ENCODE peak calls at places on chromosomes 11 and 22, in seven cellular contexts. C, S, I, M, P, N and J are unnamed samples.

GRCh38 chr11:116690623-116691022 is 82.2 kb downstream of the BUD13 start:
- DNase-seq in P (no peak), N (no peak), I (no peak), M (no peak), S (no peak), C (no peak), J (peak)

GRCh38 chr11:94766656-94767291 is 1.4 kb upstream of the AMOTL1 start:
- DNase-seq in P (no peak), S (no peak), I (no peak), N (no peak), M (peak), C (no peak), J (no peak)

GRCh38 chr11:100752371-100753073 is 65.4 kb downstream of the ARHGAP42 start:
- DNase-seq in P (no peak), I (no peak), S (no peak), M (peak), C (no peak), N (no peak), J (no peak)

GRCh38 chr22:19941365-19942070 is at the start of the genes COMT and TXNRD2:
- DNase-seq in I (peak), S (no peak), C (peak), M (peak), P (peak), N (peak), J (peak)

GRCh38 chr11:113877673-113878060 is 2.3 kb upstream of the USP28 start:
- DNase-seq in P (no peak), C (no peak), I (no peak), S (no peak), N (no peak), M (no peak), J (no peak)

GRCh38 chr11:71309181-71309580 is 56.8 kb upstream of the SHANK2 start:
- DNase-seq in M (no peak), S (peak), N (peak), C (no peak), P (no peak), I (no peak), J (no peak)

GRCh38 chr22:16774911-16775529 is 50.2 kb downstream of the XKR3 start:
- DNase-seq in P (no peak), M (no peak), N (no peak), S (no peak), C (no peak), I (no peak), J (no peak)

GRCh38 chr22:17724678-17725464 is 49.4 kb downstream of the BID start:
- DNase-seq in P (no peak), S (no peak), M (no peak), I (no peak), C (no peak), N (no peak), J (no peak)

GRCh38 chr11:42171046-42171445 is 711.6 kb upstream of the LRRC4C start:
- DNase-seq in S (no peak), M (no peak), C (no peak), P (no peak), I (no peak), N (no peak), J (no peak)

GRCh38 chr22:42676059-42676607 is 26.9 kb upstream of the CYB5R3 start:
- DNase-seq in P (no peak), S (no peak), C (no peak), M (no peak), N (no peak), I (no peak), J (no peak)

GRCh38 chr11:111520565-111520964 is 6.0 kb downstream of the HOATZ start:
- DNase-seq in M (peak), N (no peak), P (no peak), S (no peak), C (no peak), I (no peak), J (no peak)

GRCh38 chr11:125312391-125312790 is 147.8 kb downstream of the PKNOX2 start:
- DNase-seq in M (no peak), I (no peak), C (no peak), N (no peak), P (no peak), S (no peak), J (no peak)

GRCh38 chr11:5690216-5690615 is 626 bp downstream of the TRIM22 start:
- DNase-seq in N (no peak), C (no peak), S (no peak), I (no peak), P (no peak), M (no peak), J (no peak)

GRCh38 chr11:27216268-27217149 is 146.5 kb downstream of the CCDC34 start:
- DNase-seq in M (no peak), S (peak), P (peak), I (no peak), N (no peak), C (no peak), J (no peak)

GRCh38 chr11:91660036-91660435 is 564.6 kb upstream of the FAT3 start:
- DNase-seq in S (no peak), C (no peak), M (no peak), N (no peak), P (no peak), I (no peak), J (no peak)

GRCh38 chr11:111550258-111550657 is 9.7 kb downstream of the LAYN start:
- DNase-seq in M (no peak), C (no peak), P (no peak), I (no peak), S (no peak), N (no peak), J (no peak)

GRCh38 chr22:19629720-19630419 is 84.4 kb upstream of the SEPTIN5 start:
- DNase-seq in S (peak), I (peak), N (no peak), P (peak), C (peak), M (peak), J (peak)

GRCh38 chr11:34732831-34733230 is 111.9 kb downstream of the EHF start:
- DNase-seq in S (no peak), I (no peak), C (no peak), M (no peak), N (no peak), P (no peak), J (no peak)

GRCh38 chr11:113876074-113876797 is 864 bp upstream of the USP28 start:
- DNase-seq in M (no peak), S (no peak), N (no peak), C (peak), I (no peak), P (no peak), J (no peak)

GRCh38 chr22:50507421-50507990 is at the start of gene LMF2:
- DNase-seq in S (peak), I (peak), M (peak), C (no peak), N (no peak), P (peak), J (peak)

GRCh38 chr11:17595526-17596309 is 48.7 kb downstream of the OTOG start:
- DNase-seq in I (no peak), P (no peak), N (peak), S (no peak), M (no peak), C (no peak), J (no peak)

GRCh38 chr11:76788661-76789442 is 5.7 kb downstream of the TSKU start:
- DNase-seq in C (no peak), I (no peak), M (peak), S (no peak), N (peak), P (peak), J (no peak)

GRCh38 chr11:60987577-60988277 is 16.2 kb downstream of the CD6 start:
- DNase-seq in N (no peak), I (no peak), S (no peak), P (no peak), M (no peak), C (no peak), J (no peak)

GRCh38 chr22:24166811-24167210 is 14.5 kb upstream of the SUSD2 start:
- DNase-seq in P (no peak), I (no peak), M (no peak), C (no peak), N (no peak), S (no peak), J (no peak)

GRCh38 chr22:41274856-41275255 is 11.1 kb downstream of the RANGAP1 start:
- DNase-seq in S (no peak), I (no peak), P (no peak), M (no peak), N (no peak), C (no peak), J (no peak)

GRCh38 chr11:63811522-63811921 is 1.7 kb upstream of the SPINDOC start:
- DNase-seq in N (no peak), M (no peak), C (no peak), I (no peak), P (no peak), S (no peak), J (no peak)

GRCh38 chr22:19974233-19974861 is 32.7 kb upstream of the TXNRD2 start:
- DNase-seq in P (peak), I (peak), C (peak), M (peak), S (no peak), N (no peak), J (peak)

GRCh38 chr11:67053896-67054850 is 2.5 kb upstream of the RHOD start:
- DNase-seq in M (peak), S (no peak), P (no peak), N (no peak), C (peak), I (peak), J (peak)

GRCh38 chr11:36948445-36949171 is 350.6 kb upstream of the RAG2 start:
- DNase-seq in C (no peak), P (no peak), N (no peak), M (no peak), S (no peak), I (no peak), J (no peak)

DNA sequence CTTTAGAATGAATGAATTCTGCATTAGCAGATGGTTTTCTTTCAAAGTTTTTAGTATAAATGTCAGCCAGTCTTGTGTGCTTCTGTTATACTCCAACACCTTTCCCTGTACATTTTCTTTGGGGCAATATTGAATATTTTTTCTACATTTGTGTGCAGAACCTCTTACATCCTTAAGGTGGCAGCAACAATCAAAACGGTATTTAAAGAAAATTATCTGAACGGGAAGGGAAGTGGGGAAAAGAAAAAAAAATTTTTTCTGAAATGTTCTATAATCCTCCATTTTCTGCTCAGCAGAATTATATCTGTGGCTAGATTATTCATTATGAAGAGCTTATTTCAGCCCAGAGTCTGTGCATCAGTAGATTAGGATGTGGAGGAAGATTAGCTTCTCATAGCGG is 347.3 kb upstream of the RAG2 start:
- DNase-seq in C (no peak), S (no peak), P (no peak), N (no peak), M (peak), I (no peak), J (no peak)
- TF ChIP-seq CTCF in C (peak), S (no peak), P (no peak), N (peak), M (peak), I (peak), J (peak)

DNA sequence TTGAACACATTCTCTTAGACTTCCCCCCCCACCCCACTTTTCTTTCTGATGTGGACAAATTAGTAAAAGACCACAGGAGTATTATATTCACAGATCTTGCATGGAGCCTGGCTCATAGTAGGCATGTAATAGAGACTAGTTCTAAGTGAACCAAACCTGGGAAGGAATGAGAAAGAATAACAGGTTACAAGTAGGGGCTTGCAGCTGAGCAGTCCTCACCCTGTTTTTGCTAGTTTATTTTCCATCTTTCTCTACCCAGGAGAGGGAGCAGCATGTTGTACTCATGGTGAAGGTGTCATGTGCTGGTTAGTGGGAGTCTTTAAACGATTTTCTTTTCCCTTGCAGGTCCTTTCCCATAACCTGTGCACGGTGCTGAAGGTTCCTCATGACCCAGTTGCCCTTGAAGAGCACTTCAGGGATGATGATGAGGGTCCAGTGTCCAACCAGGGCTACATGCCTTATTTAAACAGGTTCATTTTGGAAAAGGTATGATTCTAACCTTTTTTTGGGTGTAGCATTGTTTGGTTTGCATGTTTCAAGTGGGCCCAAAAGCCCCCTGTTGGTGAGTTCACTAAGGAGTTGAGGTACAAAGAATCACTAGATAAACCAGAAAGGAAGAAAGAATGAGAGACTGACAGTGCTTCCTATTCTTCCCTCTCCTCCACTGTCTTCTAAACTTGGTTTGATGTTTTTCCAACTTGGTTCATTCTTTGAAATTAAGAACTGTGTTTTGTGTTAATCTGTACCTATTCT is 30.1 kb downstream of the SWAP70 start:
- DNase-seq in C (no peak), M (no peak), I (no peak), S (no peak), P (no peak), N (no peak), J (no peak)
- TF ChIP-seq CTCF in C (no peak), M (no peak), I (no peak), S (no peak), P (no peak), N (no peak), J (no peak)

GRCh38 chr11:37107415-37107814 is 509.4 kb upstream of the RAG2 start:
- DNase-seq in C (no peak), N (no peak), M (peak), I (no peak), S (no peak), P (no peak), J (no peak)
- TF ChIP-seq CTCF in C (no peak), N (peak), M (peak), I (no peak), S (no peak), P (no peak), J (no peak)

DNA sequence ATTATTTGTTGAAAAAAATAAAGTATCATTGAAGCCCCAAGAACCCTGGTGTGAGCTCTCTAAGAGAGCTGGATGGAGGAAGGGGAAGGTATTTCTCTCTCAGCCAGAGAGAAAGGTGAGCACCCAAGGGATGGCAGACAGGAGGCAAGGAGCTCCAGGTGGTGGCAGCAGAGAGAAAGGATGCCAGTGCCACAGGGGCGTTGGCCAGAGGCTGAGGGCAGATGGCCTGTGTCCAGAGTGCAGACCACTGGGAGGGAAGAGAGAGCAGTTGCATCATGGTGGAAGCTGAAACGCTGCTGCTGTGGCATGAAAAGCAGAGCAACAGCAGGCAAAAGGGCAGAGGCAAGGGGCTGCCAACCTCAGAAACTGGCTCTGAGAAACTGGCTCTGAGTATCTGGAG is 8.5 kb downstream of the SPON1 start:
- DNase-seq in I (peak), C (peak), M (peak), N (no peak), P (no peak), S (no peak), J (no peak)
- TF ChIP-seq CTCF in I (peak), C (peak), M (peak), N (peak), P (peak), S (no peak), J (no peak)

GRCh38 chr11:92941676-92942571 is 27.5 kb upstream of the MTNR1B start:
- DNase-seq in S (no peak), I (peak), C (peak), N (no peak), M (peak), P (no peak), J (peak)
- TF ChIP-seq CTCF in S (peak), I (peak), C (peak), N (peak), M (peak), P (peak), J (peak)

GRCh38 chr11:119370486-119371046 is 10.9 kb downstream of the USP2 start:
- DNase-seq in I (no peak), C (peak), M (no peak), P (no peak), S (no peak), N (no peak), J (no peak)

GRCh38 chr11:119373059-119373875 is 8.2 kb downstream of the USP2 start:
- DNase-seq in M (no peak), C (no peak), S (no peak), P (no peak), N (no peak), I (no peak), J (no peak)

GRCh38 chr11:119371067-119371601 is 10.4 kb downstream of the USP2 start:
- DNase-seq in N (no peak), P (no peak), C (no peak), S (no peak), I (no peak), M (no peak), J (no peak)

GRCh38 chr11:119372260-119373058 is 9.0 kb downstream of the USP2 start:
- DNase-seq in N (no peak), C (no peak), S (no peak), M (no peak), I (no peak), P (no peak), J (no peak)

GRCh38 chr11:119371778-119372182 is 9.7 kb downstream of the USP2 start:
- DNase-seq in I (no peak), C (no peak), S (no peak), P (no peak), N (no peak), M (peak), J (no peak)
- TF ChIP-seq CTCF in I (peak), C (no peak), S (no peak), P (no peak), N (peak), M (peak), J (no peak)

DNA sequence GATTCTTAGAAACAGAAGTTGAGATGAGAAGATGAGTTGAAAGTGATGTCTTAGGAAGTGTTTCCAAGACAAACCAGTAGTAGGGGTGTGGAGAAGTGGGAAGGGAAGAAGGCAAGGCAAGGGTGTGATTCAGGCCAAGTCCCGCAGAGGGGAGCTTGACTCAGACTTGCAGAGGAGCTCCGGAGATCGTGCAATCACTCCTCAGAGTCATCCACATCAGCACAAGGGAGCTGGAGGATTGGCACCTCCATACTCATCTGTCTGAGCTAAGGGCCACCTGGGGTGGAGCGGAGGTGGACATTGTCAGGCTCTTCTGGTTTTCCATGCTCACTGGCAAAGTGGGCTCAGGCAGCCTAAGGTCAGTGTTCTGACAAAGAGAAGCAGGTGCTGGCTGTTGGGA is 44.4 kb downstream of the CHRDL2 start:
- DNase-seq in I (no peak), N (no peak), S (no peak), P (peak), C (no peak), M (peak), J (no peak)
- TF ChIP-seq CTCF in I (no peak), N (no peak), S (no peak), P (no peak), C (no peak), M (peak), J (no peak)